ENCODE peak calls at places on chromosome 19, in five cellular contexts. N is activated naive CD8-positive, alpha-beta T cell treated with anti-CD3 and anti-CD28 coated beads, Interleukin-2, amount 50 U/mL, for 24 hours; E is lower lobe of right lung; L is AG08395; K is HFFc6. G is an unnamed sample.

GRCh38 chr19:3599776-3600183 is 6.9 kb downstream of the TBXA2R start:
- DNase-seq in N (no peak), E (no peak), L (no peak), K (no peak), G (no peak)

GRCh38 chr19:35318679-35319448 is 10.1 kb upstream of the CD22 start:
- DNase-seq in N (peak), E (peak), L (peak), K (peak), G (peak)

GRCh38 chr19:31427857-31428256 is 78.6 kb upstream of the TSHZ3 start:
- DNase-seq in N (no peak), E (no peak), L (peak), K (no peak), G (no peak)

GRCh38 chr19:1360818-1361461 is 22.8 kb upstream of the NDUFS7 start:
- DNase-seq in N (no peak), E (no peak), L (peak), K (peak), G (peak)

GRCh38 chr19:48351341-48351752 is 12.4 kb downstream of the TMEM143 start:
- DNase-seq in N (peak), E (peak), L (peak), K (peak), G (peak)

GRCh38 chr19:36577271-36577996 is 4.3 kb upstream of the ZNF529 start:
- DNase-seq in N (no peak), E (no peak), L (no peak), K (no peak), G (no peak)

GRCh38 chr19:56748443-56748842 is 76.9 kb upstream of the ZNF835 start:
- DNase-seq in N (no peak), E (no peak), L (no peak), K (peak), G (peak)

GRCh38 chr19:49512970-49513745 is 697 bp downstream of the FCGRT start:
- DNase-seq in N (no peak), E (peak), L (peak), K (no peak), G (peak)

GRCh38 chr19:38247126-38247525 is 9.0 kb downstream of the PPP1R14A start:
- DNase-seq in N (no peak), E (no peak), L (no peak), K (no peak), G (no peak)

GRCh38 chr19:40339018-40339728 is 9.0 kb downstream of the C19orf47 start:
- DNase-seq in N (no peak), E (no peak), L (no peak), K (no peak), G (no peak)

GRCh38 chr19:35841961-35842595 is 10.2 kb downstream of the NPHS1 start:
- DNase-seq in N (no peak), E (no peak), L (no peak), K (no peak), G (no peak)

GRCh38 chr19:43847884-43848283 is 20.8 kb downstream of the ZNF283 start:
- DNase-seq in N (no peak), E (no peak), L (no peak), K (no peak), G (no peak)

GRCh38 chr19:10513223-10513622 is 4.0 kb downstream of the S1PR5 start:
- DNase-seq in N (no peak), E (no peak), L (no peak), K (no peak), G (no peak)

GRCh38 chr19:20287070-20287469 is 120.1 kb downstream of the ZNF486 start:
- DNase-seq in N (no peak), E (no peak), L (no peak), K (no peak), G (no peak)

GRCh38 chr19:40219721-40220276 is 1.6 kb upstream of the TTC9B start:
- DNase-seq in N (no peak), E (no peak), L (peak), K (peak), G (no peak)

GRCh38 chr19:1278074-1278473 is 2.7 kb downstream of the FAM174C start:
- DNase-seq in N (no peak), E (no peak), L (no peak), K (no peak), G (no peak)

GRCh38 chr19:51251453-51251790 is 542 bp downstream of the SIGLECL1 start:
- DNase-seq in N (no peak), E (no peak), L (no peak), K (no peak), G (no peak)

GRCh38 chr19:5137571-5138124 is 168.7 kb downstream of the KDM4B start:
- DNase-seq in N (no peak), E (no peak), L (no peak), K (no peak), G (no peak)

GRCh38 chr19:29371766-29372415 is 153.9 kb upstream of the VSTM2B start:
- DNase-seq in N (no peak), E (peak), L (no peak), K (no peak), G (no peak)

GRCh38 chr19:11375143-11375948 is 880 bp downstream of the SWSAP1 start:
- DNase-seq in N (peak), E (peak), L (no peak), K (no peak), G (no peak)

GRCh38 chr19:41016488-41017071 is 25.5 kb downstream of the CYP2B6 start:
- DNase-seq in N (no peak), E (no peak), L (no peak), K (no peak), G (no peak)

GRCh38 chr19:18388328-18389094 is 2.6 kb downstream of the GDF15 start:
- DNase-seq in N (peak), E (peak), L (peak), K (peak), G (no peak)

GRCh38 chr19:12933287-12934072 is at the start of gene FARSA:
- DNase-seq in N (peak), E (peak), L (peak), K (peak), G (peak)

GRCh38 chr19:39438270-39438934 is 2.7 kb upstream of the RPS16 start:
- DNase-seq in N (no peak), E (no peak), L (no peak), K (peak), G (no peak)

GRCh38 chr19:49691243-49692101 is 556 bp downstream of the CPT1C start:
- DNase-seq in N (peak), E (peak), L (peak), K (peak), G (peak)

GRCh38 chr19:50510121-50510670 is 795 bp downstream of the JOSD2 start:
- DNase-seq in N (no peak), E (peak), L (peak), K (no peak), G (peak)

GRCh38 chr19:7868326-7868670 is 5.9 kb downstream of the PRR36 start:
- DNase-seq in N (no peak), E (no peak), L (no peak), K (no peak), G (no peak)

GRCh38 chr19:40716031-40716654 is 543 bp downstream of the COQ8B start:
- DNase-seq in N (peak), E (no peak), L (no peak), K (peak), G (no peak)

GRCh38 chr19:54573330-54573872 is at the start of gene LILRA2:
- DNase-seq in N (no peak), E (peak), L (no peak), K (no peak), G (no peak)

GRCh38 chr19:29965529-29965928 is 23.5 kb downstream of the URI1 start:
- DNase-seq in N (no peak), E (no peak), L (peak), K (peak), G (no peak)

GRCh38 chr19:16587031-16588023 is 15.1 kb upstream of the SLC35E1 start:
- DNase-seq in N (peak), E (peak), L (peak), K (peak), G (no peak)

GRCh38 chr19:15154002-15154612 is 46.7 kb downstream of the NOTCH3 start:
- DNase-seq in N (peak), E (no peak), L (peak), K (peak), G (peak)

GRCh38 chr19:29283366-29283765 is 70.4 kb upstream of the UQCRFS1 start:
- DNase-seq in N (no peak), E (no peak), L (no peak), K (no peak), G (no peak)

GRCh38 chr19:2079076-2079864 is 16.9 kb downstream of the MOB3A start:
- DNase-seq in N (no peak), E (no peak), L (no peak), K (no peak), G (no peak)

GRCh38 chr19:55536951-55537740 is at the start of gene SBK2:
- DNase-seq in N (no peak), E (no peak), L (no peak), K (no peak), G (peak)

GRCh38 chr19:2532252-2533071 is 56.5 kb downstream of the GADD45B start:
- DNase-seq in N (no peak), E (no peak), L (peak), K (peak), G (peak)

GRCh38 chr19:2237051-2237868 is 636 bp downstream of the SF3A2 start:
- DNase-seq in N (no peak), E (no peak), L (no peak), K (no peak), G (no peak)

GRCh38 chr19:19403373-19403901 is 2.0 kb upstream of the GATAD2A start:
- DNase-seq in N (no peak), E (no peak), L (peak), K (peak), G (peak)

GRCh38 chr19:45873219-45873772 is 9.2 kb downstream of the FOXA3 start:
- DNase-seq in N (no peak), E (no peak), L (no peak), K (no peak), G (no peak)

GRCh38 chr19:15149704-15150103 is 42.5 kb downstream of the SYDE1 start:
- DNase-seq in N (no peak), E (no peak), L (no peak), K (no peak), G (no peak)

G was measured in myocyte.